ENCODE peak calls at places on chromosome 3, in seven cellular contexts. One of them, this sample, is unnamed.

GRCh38 chr3:81764665-81765064 is 3.2 kb upstream of the GBE1 start:
- DNase-seq in heart left ventricle: no peak
- DNase-seq in neural progenitor cell: no peak
- DNase-seq in tibial artery: no peak
- DNase-seq in PC-3: no peak
- DNase-seq in transverse colon: no peak
- DNase-seq in OCI-LY7: no peak
- DNase-seq in this sample: no peak

GRCh38 chr3:196207833-196208607 is 3.2 kb downstream of the ZDHHC19 start:
- DNase-seq in OCI-LY7: peak; percentile 65
- DNase-seq in heart left ventricle: no peak
- DNase-seq in PC-3: peak; percentile 39
- DNase-seq in tibial artery: no peak
- DNase-seq in transverse colon: peak; percentile 69
- DNase-seq in neural progenitor cell: peak; percentile 77
- DNase-seq in this sample: peak; percentile 68

GRCh38 chr3:192129586-192129985 is 597.8 kb downstream of the FGF12 start:
- DNase-seq in heart left ventricle: no peak
- DNase-seq in neural progenitor cell: no peak
- DNase-seq in PC-3: no peak
- DNase-seq in OCI-LY7: no peak
- DNase-seq in tibial artery: no peak
- DNase-seq in transverse colon: no peak
- DNase-seq in this sample: no peak

GRCh38 chr3:20051123-20051806 is 11.0 kb downstream of the KAT2B start:
- DNase-seq in tibial artery: no peak
- DNase-seq in neural progenitor cell: no peak
- DNase-seq in PC-3: no peak
- DNase-seq in heart left ventricle: no peak
- DNase-seq in OCI-LY7: no peak
- DNase-seq in transverse colon: no peak
- DNase-seq in this sample: no peak

GRCh38 chr3:149515242-149515641 is 40.7 kb downstream of the TM4SF4 start:
- DNase-seq in PC-3: no peak
- DNase-seq in OCI-LY7: no peak
- DNase-seq in transverse colon: no peak
- DNase-seq in heart left ventricle: no peak
- DNase-seq in tibial artery: no peak
- DNase-seq in neural progenitor cell: no peak
- DNase-seq in this sample: no peak

GRCh38 chr3:26281284-26281977 is 341.1 kb upstream of the LRRC3B start:
- DNase-seq in neural progenitor cell: no peak
- DNase-seq in heart left ventricle: no peak
- DNase-seq in OCI-LY7: no peak
- DNase-seq in tibial artery: no peak
- DNase-seq in PC-3: no peak
- DNase-seq in transverse colon: no peak
- DNase-seq in this sample: no peak

GRCh38 chr3:157136647-157137387 is 23.1 kb downstream of the CCNL1 start:
- DNase-seq in transverse colon: peak; percentile 83
- DNase-seq in neural progenitor cell: no peak
- DNase-seq in OCI-LY7: no peak
- DNase-seq in heart left ventricle: no peak
- DNase-seq in PC-3: peak; percentile 63
- DNase-seq in tibial artery: peak; percentile 27
- DNase-seq in this sample: no peak

GRCh38 chr3:10683106-10683505 is 132.9 kb upstream of the SLC6A11 start:
- DNase-seq in neural progenitor cell: no peak
- DNase-seq in tibial artery: no peak
- DNase-seq in transverse colon: no peak
- DNase-seq in OCI-LY7: no peak
- DNase-seq in PC-3: no peak
- DNase-seq in heart left ventricle: no peak
- DNase-seq in this sample: no peak

GRCh38 chr3:99502871-99503270 is 135.5 kb upstream of the COL8A1 start:
- DNase-seq in OCI-LY7: no peak
- DNase-seq in neural progenitor cell: no peak
- DNase-seq in PC-3: peak; percentile 13
- DNase-seq in heart left ventricle: no peak
- DNase-seq in transverse colon: no peak
- DNase-seq in tibial artery: no peak
- DNase-seq in this sample: no peak

GRCh38 chr3:120093119-120093922 is 926 bp downstream of the GSK3B start:
- DNase-seq in heart left ventricle: no peak
- DNase-seq in OCI-LY7: peak; percentile 40
- DNase-seq in PC-3: peak; percentile 73
- DNase-seq in tibial artery: no peak
- DNase-seq in neural progenitor cell: peak; percentile 44
- DNase-seq in transverse colon: peak; percentile 22
- DNase-seq in this sample: no peak

GRCh38 chr3:66215106-66215505 is 5.7 kb upstream of the SLC25A26 start:
- DNase-seq in tibial artery: no peak
- DNase-seq in OCI-LY7: no peak
- DNase-seq in neural progenitor cell: no peak
- DNase-seq in PC-3: no peak
- DNase-seq in heart left ventricle: no peak
- DNase-seq in transverse colon: no peak
- DNase-seq in this sample: no peak

GRCh38 chr3:161999846-162000245 is 503.2 kb downstream of the OTOL1 start:
- DNase-seq in neural progenitor cell: no peak
- DNase-seq in PC-3: no peak
- DNase-seq in transverse colon: no peak
- DNase-seq in heart left ventricle: no peak
- DNase-seq in OCI-LY7: no peak
- DNase-seq in tibial artery: no peak
- DNase-seq in this sample: no peak

GRCh38 chr3:187210555-187211327 is 13.5 kb downstream of the RTP1 start:
- DNase-seq in transverse colon: no peak
- DNase-seq in PC-3: no peak
- DNase-seq in OCI-LY7: no peak
- DNase-seq in tibial artery: no peak
- DNase-seq in heart left ventricle: no peak
- DNase-seq in neural progenitor cell: peak; percentile 58
- DNase-seq in this sample: no peak

GRCh38 chr3:195178124-195178910 is 92.6 kb downstream of the XXYLT1 start:
- DNase-seq in neural progenitor cell: no peak
- DNase-seq in PC-3: no peak
- DNase-seq in heart left ventricle: peak; percentile 54
- DNase-seq in transverse colon: no peak
- DNase-seq in tibial artery: no peak
- DNase-seq in OCI-LY7: no peak
- DNase-seq in this sample: no peak

GRCh38 chr3:109178701-109179100 is 42.2 kb downstream of the C3orf85 start:
- DNase-seq in OCI-LY7: no peak
- DNase-seq in neural progenitor cell: no peak
- DNase-seq in transverse colon: no peak
- DNase-seq in heart left ventricle: no peak
- DNase-seq in PC-3: no peak
- DNase-seq in tibial artery: no peak
- DNase-seq in this sample: no peak

GRCh38 chr3:186930639-186931486 is 537 bp downstream of the ST6GAL1 start:
- DNase-seq in heart left ventricle: peak; percentile 79
- DNase-seq in neural progenitor cell: peak; percentile 93
- DNase-seq in OCI-LY7: peak; percentile 88
- DNase-seq in PC-3: peak; percentile 62
- DNase-seq in transverse colon: peak; percentile 75
- DNase-seq in tibial artery: peak; percentile 69
- DNase-seq in this sample: peak; percentile 87

GRCh38 chr3:88369337-88369736 is 219.6 kb downstream of the C3orf38 start:
- DNase-seq in PC-3: no peak
- DNase-seq in transverse colon: no peak
- DNase-seq in tibial artery: no peak
- DNase-seq in OCI-LY7: no peak
- DNase-seq in neural progenitor cell: no peak
- DNase-seq in heart left ventricle: no peak
- DNase-seq in this sample: no peak

DNA sequence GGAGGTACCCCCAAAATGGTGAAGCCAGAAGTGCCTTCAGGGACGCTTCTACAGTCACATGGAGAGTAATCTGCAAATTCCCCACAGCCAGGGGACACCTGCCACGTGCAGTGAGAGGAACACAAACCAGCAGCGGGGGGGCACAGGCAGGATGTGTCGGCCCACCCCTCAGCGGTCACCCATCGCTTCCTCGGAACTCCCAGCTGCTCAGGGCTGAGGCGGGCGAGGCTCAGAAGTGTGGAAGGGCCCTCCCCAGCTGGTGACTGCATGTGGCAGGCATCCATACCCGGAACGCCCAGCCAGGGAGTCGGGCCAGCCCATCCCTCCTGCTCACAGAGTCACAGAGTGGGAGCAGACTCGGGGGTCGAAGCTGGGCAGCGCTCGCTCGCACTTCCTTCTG is 63.7 kb downstream of the SLC12A8 start:
- DNase-seq in heart left ventricle: peak; percentile 62
- DNase-seq in neural progenitor cell: no peak
- DNase-seq in tibial artery: peak; percentile 64
- DNase-seq in PC-3: no peak
- DNase-seq in transverse colon: peak; percentile 41
- DNase-seq in OCI-LY7: no peak
- DNase-seq in this sample: peak; percentile 93
- H3K4me1 ChIP-seq in heart left ventricle: peaks cover 57% of the 10 kb centered on the region
- H3K4me1 ChIP-seq in neural progenitor cell: peaks cover 19% of the 10 kb centered on the region
- H3K4me1 ChIP-seq in tibial artery: peaks cover 33% of the 10 kb centered on the region
- H3K4me1 ChIP-seq in PC-3: no peaks in the 10 kb centered on the region
- H3K4me1 ChIP-seq in transverse colon: peaks cover 17% of the 10 kb centered on the region
- H3K4me1 ChIP-seq in OCI-LY7: no peaks in the 10 kb centered on the region
- H3K4me1 ChIP-seq in this sample: no peaks in the 10 kb centered on the region

DNA sequence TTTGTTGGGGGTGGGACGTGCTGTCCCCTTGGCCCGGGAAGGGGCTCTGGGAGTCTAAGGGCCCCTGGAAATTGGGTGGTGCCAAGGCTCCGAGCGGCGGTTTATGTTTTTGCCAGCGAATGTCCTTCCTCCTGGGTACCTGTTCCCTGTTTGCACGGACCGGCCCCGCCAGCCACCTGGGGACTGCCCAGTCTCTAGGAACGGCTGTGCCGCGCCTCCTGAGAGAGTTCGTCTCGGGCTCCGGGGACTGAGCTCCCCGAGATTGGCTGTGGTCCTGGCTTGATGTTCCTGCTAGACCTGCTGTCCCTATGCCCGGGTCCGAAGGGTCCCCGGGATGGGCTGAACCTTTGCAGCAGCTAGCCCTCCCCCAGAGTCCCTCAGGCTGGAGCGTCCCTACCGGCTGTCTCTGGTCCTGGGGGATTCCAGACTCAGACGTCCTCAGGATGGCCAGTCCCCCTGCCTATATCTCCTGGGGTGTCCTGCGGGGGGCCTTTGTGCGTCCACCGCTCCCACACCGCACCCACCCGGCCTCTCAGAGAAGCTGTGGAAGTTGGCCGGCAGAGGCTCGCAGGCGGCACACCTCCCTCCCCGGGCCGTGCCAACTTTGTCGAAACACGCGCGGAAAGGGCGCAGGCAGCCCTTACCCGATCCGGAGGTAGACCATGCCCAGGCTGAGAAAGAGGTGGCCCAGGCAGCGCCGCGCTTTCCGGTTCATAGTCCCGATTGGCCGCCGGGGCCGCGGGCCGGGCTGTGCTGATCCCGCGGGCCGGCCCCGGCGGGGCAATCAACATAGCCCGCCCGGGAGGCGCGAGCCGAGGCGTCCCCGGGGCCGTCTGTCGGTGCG is 547 bp downstream of the WNT7A start:
- DNase-seq in PC-3: peak; percentile 45
- DNase-seq in OCI-LY7: no peak
- DNase-seq in neural progenitor cell: peak; percentile 60
- DNase-seq in transverse colon: no peak
- DNase-seq in tibial artery: no peak
- DNase-seq in heart left ventricle: no peak
- DNase-seq in this sample: no peak
- H3K27ac ChIP-seq in PC-3: no peak overlapping the region
- H3K27ac ChIP-seq in OCI-LY7: no peak overlapping the region
- H3K27ac ChIP-seq in neural progenitor cell: no peak overlapping the region
- H3K27ac ChIP-seq in transverse colon: no peak overlapping the region
- H3K27ac ChIP-seq in tibial artery: no peak overlapping the region
- H3K27ac ChIP-seq in heart left ventricle: no peak overlapping the region
- H3K27ac ChIP-seq in this sample: no peak overlapping the region

GRCh38 chr3:71388535-71389120 is 194.9 kb downstream of the FOXP1 start:
- DNase-seq in OCI-LY7: peak; percentile 54
- DNase-seq in PC-3: no peak
- DNase-seq in heart left ventricle: no peak
- DNase-seq in neural progenitor cell: no peak
- DNase-seq in transverse colon: no peak
- DNase-seq in tibial artery: no peak
- DNase-seq in this sample: no peak

GRCh38 chr3:71385040-71385685 is 198.4 kb downstream of the FOXP1 start:
- DNase-seq in neural progenitor cell: no peak
- DNase-seq in heart left ventricle: no peak
- DNase-seq in PC-3: no peak
- DNase-seq in OCI-LY7: no peak
- DNase-seq in tibial artery: no peak
- DNase-seq in transverse colon: no peak
- DNase-seq in this sample: no peak

GRCh38 chr3:71380096-71380495 is 203.4 kb downstream of the FOXP1 start:
- DNase-seq in neural progenitor cell: peak; percentile 10
- DNase-seq in tibial artery: no peak
- DNase-seq in transverse colon: no peak
- DNase-seq in PC-3: no peak
- DNase-seq in heart left ventricle: no peak
- DNase-seq in OCI-LY7: no peak
- DNase-seq in this sample: no peak

GRCh38 chr3:71389191-71389590 is 194.3 kb downstream of the FOXP1 start:
- DNase-seq in neural progenitor cell: no peak
- DNase-seq in transverse colon: peak; percentile 32
- DNase-seq in OCI-LY7: peak; percentile 31
- DNase-seq in heart left ventricle: no peak
- DNase-seq in tibial artery: no peak
- DNase-seq in PC-3: no peak
- DNase-seq in this sample: no peak

GRCh38 chr3:71384393-71384792 is 199.1 kb downstream of the FOXP1 start:
- DNase-seq in heart left ventricle: no peak
- DNase-seq in transverse colon: no peak
- DNase-seq in OCI-LY7: no peak
- DNase-seq in tibial artery: no peak
- DNase-seq in PC-3: no peak
- DNase-seq in neural progenitor cell: no peak
- DNase-seq in this sample: no peak
- H3K4me1 ChIP-seq in heart left ventricle: peaks cover 23% of the 10 kb centered on the region
- H3K4me1 ChIP-seq in transverse colon: peaks cover 28% of the 10 kb centered on the region
- H3K4me1 ChIP-seq in OCI-LY7: peaks cover 35% of the 10 kb centered on the region
- H3K4me1 ChIP-seq in tibial artery: peaks cover 17% of the 10 kb centered on the region
- H3K4me1 ChIP-seq in PC-3: peaks cover 2% of the 10 kb centered on the region
- H3K4me1 ChIP-seq in neural progenitor cell: peaks cover 10% of the 10 kb centered on the region
- H3K4me1 ChIP-seq in this sample: peaks cover 8% of the 10 kb centered on the region

GRCh38 chr3:128486692-128487537 is 6.1 kb downstream of the GATA2 start:
- DNase-seq in tibial artery: no peak
- DNase-seq in PC-3: peak; percentile 33
- DNase-seq in neural progenitor cell: peak; percentile 62
- DNase-seq in OCI-LY7: no peak
- DNase-seq in transverse colon: no peak
- DNase-seq in heart left ventricle: no peak
- DNase-seq in this sample: no peak
- H3K27ac ChIP-seq in tibial artery: no peak overlapping the region
- H3K27ac ChIP-seq in PC-3: no peak overlapping the region
- H3K27ac ChIP-seq in neural progenitor cell: no peak overlapping the region
- H3K27ac ChIP-seq in OCI-LY7: no peak overlapping the region
- H3K27ac ChIP-seq in transverse colon: no peak overlapping the region
- H3K27ac ChIP-seq in heart left ventricle: peak overlapping the region; percentile 64
- H3K27ac ChIP-seq in this sample: no peak overlapping the region